ENCODE peak calls at places on chromosomes 5 and 9, in eight cellular contexts. M is GM23338, A is MM.1S, Y is PC-3, W is SK-N-SH, S is HCT116, Z is OCI-LY7, O is hepatocyte. T is an unnamed sample.

GRCh38 chr5:151048526-151048925 is 28.1 kb downstream of the GPX3 start:
- DNase-seq in A (no peak), M (peak; percentile 69), S (no peak), Z (no peak), Y (peak; percentile 50), O (no peak), W (no peak), T (peak; percentile 35)

GRCh38 chr5:173878224-173878967 is 9.8 kb upstream of the CPEB4 start:
- DNase-seq in S (no peak), Z (no peak), O (no peak), A (no peak), M (no peak), W (no peak), Y (no peak), T (no peak)

GRCh38 chr5:152329896-152330295 is 75.2 kb downstream of the NMUR2 start:
- DNase-seq in W (no peak), Z (no peak), S (no peak), O (no peak), M (no peak), A (no peak), Y (no peak), T (no peak)

GRCh38 chr9:104896131-104896530 is 31.8 kb downstream of the ABCA1 start:
- DNase-seq in Z (no peak), S (no peak), A (no peak), Y (no peak), W (no peak), O (no peak), M (no peak), T (no peak)

GRCh38 chr5:37005946-37006540 is 129.5 kb downstream of the NIPBL start:
- DNase-seq in Z (peak; percentile 43), A (peak; percentile 55), S (peak; percentile 7), W (peak; percentile 28), M (peak; percentile 29), Y (peak; percentile 62), O (peak; percentile 13), T (no peak)

GRCh38 chr5:123540534-123540933 is 28.6 kb downstream of the CSNK1G3 start:
- DNase-seq in Y (no peak), O (no peak), M (no peak), S (no peak), W (no peak), Z (no peak), A (no peak), T (no peak)

GRCh38 chr9:93531374-93531773 is 45.0 kb upstream of the PHF2 start:
- DNase-seq in S (no peak), M (peak; percentile 25), O (no peak), W (no peak), Z (peak; percentile 26), Y (peak; percentile 4), A (no peak), T (no peak)

GRCh38 chr5:127373858-127374491 is 83.4 kb downstream of the MEGF10 start:
- DNase-seq in Y (no peak), M (peak; percentile 75), S (no peak), Z (peak; percentile 13), W (no peak), A (no peak), O (no peak), T (peak; percentile 24)

GRCh38 chr5:56561-57290 is 35.2 kb upstream of the PLEKHG4B start:
- DNase-seq in O (peak; percentile 66), A (peak; percentile 55), Y (peak; percentile 56), S (no peak), M (peak; percentile 90), Z (peak; percentile 33), W (no peak), T (peak; percentile 89)

GRCh38 chr5:107431998-107432397 is 238.7 kb downstream of the EFNA5 start:
- DNase-seq in A (no peak), M (no peak), S (no peak), O (no peak), Y (peak; percentile 66), Z (no peak), W (no peak), T (no peak)

GRCh38 chr5:139958749-139959148 is 84.3 kb downstream of the NRG2 start:
- DNase-seq in Y (no peak), W (no peak), M (no peak), O (no peak), A (no peak), S (no peak), Z (no peak), T (no peak)

GRCh38 chr5:37837101-37838032 is 2.5 kb downstream of the GDNF start:
- DNase-seq in S (peak; percentile 18), M (peak; percentile 65), Y (peak; percentile 84), Z (peak; percentile 45), A (peak; percentile 59), W (peak; percentile 76), O (peak; percentile 88), T (peak; percentile 78)

GRCh38 chr9:33159760-33160127 is 7.4 kb downstream of the B4GALT1 start:
- DNase-seq in O (no peak), Y (peak; percentile 50), W (peak; percentile 43), Z (peak; percentile 50), S (no peak), M (no peak), A (peak; percentile 25), T (no peak)

GRCh38 chr5:96661841-96662724 is at the start of gene CAST:
- DNase-seq in O (peak; percentile 87), W (peak; percentile 82), S (peak; percentile 87), M (peak; percentile 95), A (peak; percentile 88), Z (peak; percentile 89), Y (peak; percentile 87), T (peak; percentile 96)

GRCh38 chr9:137055385-137056364 is 1.8 kb upstream of the ENTPD2 start:
- DNase-seq in M (no peak), S (no peak), O (peak; percentile 90), W (peak; percentile 94), Y (peak; percentile 22), Z (no peak), A (no peak), T (peak; percentile 61)

GRCh38 chr9:94868462-94868861 is 142.0 kb downstream of the AOPEP start:
- DNase-seq in O (no peak), S (no peak), M (no peak), A (no peak), W (no peak), Y (no peak), Z (no peak), T (no peak)

GRCh38 chr9:84668204-84669007 is 1.1 kb upstream of the NTRK2 start:
- DNase-seq in O (peak; percentile 88), S (peak; percentile 10), A (peak; percentile 88), Y (peak; percentile 33), M (peak; percentile 88), Z (no peak), W (peak; percentile 92), T (peak; percentile 95)

GRCh38 chr9:72596451-72597180 is 75.2 kb downstream of the TMC1 start:
- DNase-seq in A (no peak), Z (no peak), Y (no peak), S (no peak), W (no peak), M (no peak), O (no peak), T (no peak)

GRCh38 chr9:36141288-36141687 is 4.8 kb downstream of the GLIPR2 start:
- DNase-seq in A (no peak), W (peak; percentile 54), S (no peak), Z (no peak), Y (peak; percentile 79), M (peak; percentile 59), O (no peak), T (peak; percentile 56)

GRCh38 chr5:158013939-158014338 is 155.0 kb upstream of the CLINT1 start:
- DNase-seq in Y (peak; percentile 77), S (no peak), M (peak; percentile 51), Z (peak; percentile 43), W (no peak), O (peak; percentile 67), A (peak; percentile 20), T (peak; percentile 63)

GRCh38 chr5:160605266-160605665 is 183.6 kb downstream of the PTTG1 start:
- DNase-seq in O (no peak), Z (no peak), W (no peak), M (no peak), S (no peak), A (no peak), Y (no peak), T (no peak)
- TF ChIP-seq CTCF in O (no peak), Z (no peak), W (no peak), M (no peak), S (no peak), A (no peak), Y (no peak), T (no peak)

DNA sequence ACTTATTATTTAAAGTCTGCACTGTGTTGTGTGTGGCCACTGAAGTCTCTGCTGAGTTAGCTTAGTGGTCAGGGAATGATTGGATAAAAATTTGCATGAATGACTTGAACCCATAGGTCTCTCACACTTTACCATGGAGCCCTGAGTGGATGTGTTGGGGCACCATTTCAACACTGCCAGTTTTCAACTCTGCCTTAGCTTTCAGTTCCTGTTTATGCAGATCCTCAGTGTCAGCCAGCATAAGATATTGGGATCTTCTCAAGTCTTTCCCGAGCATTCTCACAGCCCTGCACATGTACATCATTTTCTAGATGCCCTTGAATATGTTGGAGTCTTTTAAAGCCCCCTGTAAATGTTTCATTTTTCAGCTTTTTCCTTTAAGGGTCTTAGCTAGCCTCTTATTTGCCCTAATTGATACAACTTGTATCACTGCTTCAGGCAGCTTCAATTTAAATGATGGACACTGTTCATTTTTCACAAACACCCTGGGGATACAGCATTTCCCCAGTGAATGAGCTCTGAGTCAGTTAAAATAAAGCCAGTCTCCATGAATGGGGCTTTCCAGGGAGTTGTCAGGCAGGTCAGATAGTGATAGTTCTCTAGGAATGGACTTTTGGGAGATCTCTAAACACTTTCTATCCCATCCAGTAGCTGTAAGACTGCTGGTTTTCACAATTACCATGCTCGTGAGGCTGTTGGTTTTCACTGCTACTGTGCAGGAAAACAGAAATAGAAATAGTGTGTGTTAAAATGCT is 211.9 kb upstream of the PAPPA start:
- DNase-seq in M (no peak), O (no peak), S (no peak), Y (peak; percentile 56), W (no peak), Z (no peak), A (no peak), T (no peak)
- TF ChIP-seq EZH2phosphoT487 in M (no peak), O (no peak), S (no peak), Y (no peak), W (no peak), Z (no peak), A (no peak), T (no peak)

GRCh38 chr5:105817416-105817815 is 1853.3 kb downstream of the EFNA5 start:
- DNase-seq in Z (no peak), M (no peak), S (no peak), A (no peak), Y (no peak), O (no peak), W (no peak), T (no peak)
- H3K4me3 ChIP-seq in Z (no peak overlapping the region), M (no peak overlapping the region), S (no peak overlapping the region), A (no peak overlapping the region), Y (no peak overlapping the region), O (no peak overlapping the region), W (no peak overlapping the region), T (no peak overlapping the region)

GRCh38 chr9:15482146-15482545 is 28.6 kb downstream of the PSIP1 start:
- DNase-seq in W (no peak), O (no peak), Y (no peak), M (no peak), Z (no peak), A (no peak), S (no peak), T (no peak)

GRCh38 chr9:15475923-15476536 is 34.7 kb downstream of the PSIP1 start:
- DNase-seq in A (no peak), Y (no peak), O (no peak), W (no peak), M (no peak), Z (no peak), S (no peak), T (no peak)

GRCh38 chr9:15484802-15485201 is 26.0 kb downstream of the PSIP1 start:
- DNase-seq in Y (no peak), W (no peak), M (no peak), A (no peak), O (no peak), S (no peak), Z (no peak), T (no peak)

GRCh38 chr9:15480028-15480427 is 30.7 kb downstream of the PSIP1 start:
- DNase-seq in Z (no peak), Y (no peak), M (no peak), W (no peak), S (no peak), A (no peak), O (no peak), T (no peak)
- TF ChIP-seq CTCF in Z (no peak), Y (no peak), M (no peak), W (no peak), S (no peak), A (no peak), O (no peak), T (no peak)

T was measured in neural progenitor cell.